ENCODE peak calls at places on chromosomes 6 and 20, in five cellular contexts. One of them, this sample, is unnamed.

GRCh38 chr20:63090682-63091571 is 84.2 kb upstream of the BHLHE23 start:
- DNase-seq in HEK293T: no peak
- DNase-seq in stomach: no peak
- DNase-seq in AG09309: no peak
- DNase-seq in anterior cingulate cortex: no peak
- DNase-seq in this sample: no peak

GRCh38 chr6:100620085-100620484 is 155.4 kb upstream of the SIM1 start:
- DNase-seq in anterior cingulate cortex: no peak
- DNase-seq in HEK293T: no peak
- DNase-seq in stomach: no peak
- DNase-seq in AG09309: peak; percentile 61
- DNase-seq in this sample: no peak

GRCh38 chr6:145250436-145250835 is 484.9 kb downstream of the EPM2A start:
- DNase-seq in HEK293T: no peak
- DNase-seq in stomach: no peak
- DNase-seq in AG09309: no peak
- DNase-seq in anterior cingulate cortex: no peak
- DNase-seq in this sample: no peak

GRCh38 chr6:40582892-40583291 is 4.3 kb downstream of the LRFN2 start:
- DNase-seq in stomach: no peak
- DNase-seq in HEK293T: no peak
- DNase-seq in AG09309: no peak
- DNase-seq in anterior cingulate cortex: no peak
- DNase-seq in this sample: no peak

GRCh38 chr6:47743744-47744143 is 38.1 kb upstream of the OPN5 start:
- DNase-seq in stomach: no peak
- DNase-seq in AG09309: no peak
- DNase-seq in anterior cingulate cortex: no peak
- DNase-seq in HEK293T: no peak
- DNase-seq in this sample: no peak

GRCh38 chr6:71287038-71287437 is 1.6 kb upstream of the OGFRL1 start:
- DNase-seq in AG09309: no peak
- DNase-seq in anterior cingulate cortex: no peak
- DNase-seq in stomach: no peak
- DNase-seq in HEK293T: no peak
- DNase-seq in this sample: no peak

GRCh38 chr6:28682542-28682941 is 156.9 kb downstream of the GPX5 start:
- DNase-seq in stomach: no peak
- DNase-seq in anterior cingulate cortex: no peak
- DNase-seq in AG09309: no peak
- DNase-seq in HEK293T: no peak
- DNase-seq in this sample: no peak

GRCh38 chr20:49641683-49642649 is 71.7 kb downstream of the B4GALT5 start:
- DNase-seq in stomach: peak; percentile 53
- DNase-seq in AG09309: no peak
- DNase-seq in HEK293T: no peak
- DNase-seq in anterior cingulate cortex: no peak
- DNase-seq in this sample: no peak

GRCh38 chr20:45611054-45611453 is 18.5 kb upstream of the WFDC10A start:
- DNase-seq in stomach: no peak
- DNase-seq in anterior cingulate cortex: no peak
- DNase-seq in HEK293T: no peak
- DNase-seq in AG09309: peak; percentile 81
- DNase-seq in this sample: no peak

GRCh38 chr20:38134427-38135281 is 30.4 kb downstream of the TGM2 start:
- DNase-seq in AG09309: no peak
- DNase-seq in HEK293T: no peak
- DNase-seq in stomach: no peak
- DNase-seq in anterior cingulate cortex: no peak
- DNase-seq in this sample: no peak

GRCh38 chr6:109420751-109421150 is 19.7 kb downstream of the PPIL6 start:
- DNase-seq in stomach: no peak
- DNase-seq in AG09309: no peak
- DNase-seq in anterior cingulate cortex: no peak
- DNase-seq in HEK293T: no peak
- DNase-seq in this sample: no peak

GRCh38 chr6:74899416-74899815 is 306.4 kb downstream of the COL12A1 start:
- DNase-seq in stomach: no peak
- DNase-seq in HEK293T: no peak
- DNase-seq in AG09309: no peak
- DNase-seq in anterior cingulate cortex: no peak
- DNase-seq in this sample: no peak

GRCh38 chr6:165662671-165663282 is at the start of gene PDE10A:
- DNase-seq in stomach: peak; percentile 39
- DNase-seq in HEK293T: peak; percentile 75
- DNase-seq in AG09309: no peak
- DNase-seq in anterior cingulate cortex: no peak
- DNase-seq in this sample: no peak

GRCh38 chr6:2900821-2901644 is 2.1 kb downstream of the SERPINB9 start:
- DNase-seq in anterior cingulate cortex: peak; percentile 53
- DNase-seq in stomach: no peak
- DNase-seq in HEK293T: no peak
- DNase-seq in AG09309: no peak
- DNase-seq in this sample: no peak

GRCh38 chr20:42531675-42531985 is 658.1 kb downstream of the PTPRT start:
- DNase-seq in HEK293T: no peak
- DNase-seq in anterior cingulate cortex: no peak
- DNase-seq in stomach: no peak
- DNase-seq in AG09309: no peak
- DNase-seq in this sample: no peak

GRCh38 chr6:160881409-160881808 is 110.2 kb upstream of the MAP3K4 start:
- DNase-seq in HEK293T: no peak
- DNase-seq in anterior cingulate cortex: no peak
- DNase-seq in AG09309: no peak
- DNase-seq in stomach: no peak
- DNase-seq in this sample: no peak

GRCh38 chr20:60857708-60858107 is 394.4 kb upstream of the CDH4 start:
- DNase-seq in AG09309: peak; percentile 3
- DNase-seq in anterior cingulate cortex: no peak
- DNase-seq in HEK293T: no peak
- DNase-seq in stomach: no peak
- DNase-seq in this sample: no peak

GRCh38 chr6:81981812-81982211 is 229.3 kb upstream of the TENT5A start:
- DNase-seq in AG09309: no peak
- DNase-seq in stomach: no peak
- DNase-seq in anterior cingulate cortex: no peak
- DNase-seq in HEK293T: no peak
- DNase-seq in this sample: no peak

GRCh38 chr6:107786179-107786578 is 37.9 kb downstream of the SCML4 start:
- DNase-seq in anterior cingulate cortex: no peak
- DNase-seq in AG09309: no peak
- DNase-seq in HEK293T: no peak
- DNase-seq in stomach: no peak
- DNase-seq in this sample: no peak

GRCh38 chr6:113755449-113756289 is 101.5 kb upstream of the MARCKS start:
- DNase-seq in AG09309: no peak
- DNase-seq in HEK293T: no peak
- DNase-seq in anterior cingulate cortex: no peak
- DNase-seq in stomach: no peak
- DNase-seq in this sample: no peak

GRCh38 chr6:37024665-37025337 is 19.3 kb downstream of the FGD2 start:
- DNase-seq in anterior cingulate cortex: no peak
- DNase-seq in stomach: peak; percentile 47
- DNase-seq in AG09309: no peak
- DNase-seq in HEK293T: no peak
- DNase-seq in this sample: no peak

GRCh38 chr20:4272225-4272624 is 256.9 kb upstream of the RNF24 start:
- DNase-seq in anterior cingulate cortex: no peak
- DNase-seq in AG09309: no peak
- DNase-seq in HEK293T: no peak
- DNase-seq in stomach: no peak
- DNase-seq in this sample: no peak